ENCODE peak calls at places on chromosomes 7 and 10, in eight cellular contexts. W, I, X, G, P, H, S and Y are unnamed samples.

GRCh38 chr7:132141109-132141508 is 435.2 kb downstream of the PLXNA4 start:
- DNase-seq in S (peak), X (no peak), I (no peak), W (no peak), G (no peak), P (no peak), H (no peak), Y (no peak)

GRCh38 chr10:128022216-128023196 is 103.7 kb downstream of the MKI67 start:
- DNase-seq in P (no peak), H (no peak), S (no peak), I (no peak), W (no peak), X (peak), G (no peak), Y (no peak)

GRCh38 chr7:47266131-47266706 is 315.7 kb downstream of the TNS3 start:
- DNase-seq in X (peak), G (peak), S (peak), H (peak), P (peak), W (peak), I (peak), Y (no peak)

GRCh38 chr7:43112088-43112940 is at the start of gene HECW1:
- DNase-seq in X (no peak), P (no peak), G (no peak), H (peak), I (no peak), S (no peak), W (no peak), Y (no peak)

GRCh38 chr7:13990984-13991790 is 1.7 kb upstream of the ETV1 start:
- DNase-seq in S (peak), G (peak), X (peak), W (peak), H (peak), I (peak), P (peak), Y (peak)

GRCh38 chr10:24396396-24396795 is 187.5 kb downstream of the KIAA1217 start:
- DNase-seq in X (no peak), H (no peak), P (no peak), G (no peak), W (no peak), S (no peak), I (no peak), Y (no peak)

GRCh38 chr10:100186253-100186780 is 488 bp upstream of the ERLIN1 start:
- DNase-seq in I (peak), W (no peak), X (peak), S (peak), H (no peak), G (peak), P (no peak), Y (no peak)

GRCh38 chr7:137572071-137572784 is 228.7 kb upstream of the PTN start:
- DNase-seq in X (no peak), S (no peak), P (no peak), H (no peak), W (no peak), G (no peak), I (no peak), Y (no peak)

DNA sequence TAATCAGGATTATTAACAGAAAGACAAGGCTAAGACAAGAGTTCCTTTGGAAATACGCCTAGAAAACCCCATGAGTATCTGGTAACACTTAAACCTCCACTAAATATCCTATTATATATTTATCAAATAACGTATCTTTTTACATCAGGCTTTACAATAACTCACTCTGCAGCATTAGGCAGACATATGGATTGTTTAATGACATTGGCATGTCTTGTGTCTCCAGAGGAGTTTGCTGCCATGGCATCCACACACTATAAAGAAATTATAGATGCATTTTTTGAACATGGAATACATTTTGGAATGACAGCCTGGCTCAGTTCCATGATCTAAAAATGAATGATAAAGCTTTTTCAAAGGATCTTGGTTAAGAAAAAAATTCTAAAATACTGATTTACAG is 98.6 kb downstream of the TMEM26 start:
- DNase-seq in G (no peak), I (no peak), P (no peak), W (no peak), S (no peak), X (no peak), H (no peak), Y (no peak)
- H3K4me3 ChIP-seq in G (no peak), I (no peak), P (no peak), W (no peak), S (no peak), X (no peak), H (no peak), Y (no peak)

GRCh38 chr7:122362473-122362872 is 57.9 kb upstream of the FEZF1 start:
- DNase-seq in W (no peak), I (no peak), P (no peak), H (no peak), G (no peak), S (no peak), X (no peak), Y (no peak)

GRCh38 chr7:122369756-122370155 is 65.2 kb upstream of the FEZF1 start:
- DNase-seq in X (no peak), W (no peak), I (no peak), P (no peak), S (no peak), H (peak), G (no peak), Y (no peak)

DNA sequence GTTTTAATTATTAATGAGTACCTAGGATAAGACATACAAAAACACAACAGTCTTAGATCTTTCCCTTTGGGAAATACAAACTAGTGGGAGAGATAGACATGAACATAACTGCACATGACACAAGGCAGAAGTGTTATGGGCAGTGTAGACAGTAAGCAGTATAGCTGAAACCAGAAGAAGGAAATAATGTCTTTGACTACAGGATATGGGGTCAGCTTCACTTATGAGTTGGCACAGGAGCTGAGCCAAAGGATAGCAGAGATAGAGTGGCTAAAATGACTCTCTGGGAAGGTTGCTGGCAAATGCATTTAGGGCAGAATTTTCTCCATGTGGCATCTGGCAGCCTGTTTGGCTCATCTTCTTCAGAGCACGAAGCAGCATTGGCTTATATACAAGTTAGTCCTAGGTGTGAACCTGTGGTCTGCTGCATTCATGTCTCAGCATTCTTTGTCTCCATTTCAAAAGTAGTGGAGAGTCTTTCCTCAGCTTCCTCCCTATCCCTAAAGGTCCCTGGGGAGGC is 60.3 kb upstream of the FEZF1 start:
- DNase-seq in G (no peak), S (no peak), H (no peak), I (no peak), X (no peak), W (no peak), P (no peak), Y (no peak)
- TF ChIP-seq CTCF in G (no peak), S (no peak), H (no peak), I (no peak), X (no peak), W (no peak), P (no peak), Y (no peak)

GRCh38 chr10:101224060-101224909 is 5.0 kb downstream of the LBX1 start:
- DNase-seq in X (no peak), I (no peak), G (no peak), W (no peak), P (no peak), S (no peak), H (peak), Y (no peak)
- H3K4me3 ChIP-seq in X (no peak), I (no peak), G (peak), W (no peak), P (no peak), S (no peak), H (peak), Y (no peak)

GRCh38 chr10:1297566-1298301 is 241.5 kb downstream of the WDR37 start:
- DNase-seq in S (no peak), H (peak), W (no peak), P (no peak), X (no peak), I (no peak), G (peak), Y (no peak)
- TF ChIP-seq CTCF in S (no peak), H (peak), W (no peak), P (no peak), X (no peak), I (no peak), G (no peak), Y (no peak)

GRCh38 chr10:68469838-68470237 is 1.9 kb downstream of the DNA2 start:
- DNase-seq in X (no peak), S (no peak), P (no peak), W (no peak), G (no peak), I (peak), H (no peak), Y (no peak)
- H3K4me3 ChIP-seq in X (no peak), S (no peak), P (no peak), W (no peak), G (no peak), I (peak), H (peak), Y (no peak)

DNA sequence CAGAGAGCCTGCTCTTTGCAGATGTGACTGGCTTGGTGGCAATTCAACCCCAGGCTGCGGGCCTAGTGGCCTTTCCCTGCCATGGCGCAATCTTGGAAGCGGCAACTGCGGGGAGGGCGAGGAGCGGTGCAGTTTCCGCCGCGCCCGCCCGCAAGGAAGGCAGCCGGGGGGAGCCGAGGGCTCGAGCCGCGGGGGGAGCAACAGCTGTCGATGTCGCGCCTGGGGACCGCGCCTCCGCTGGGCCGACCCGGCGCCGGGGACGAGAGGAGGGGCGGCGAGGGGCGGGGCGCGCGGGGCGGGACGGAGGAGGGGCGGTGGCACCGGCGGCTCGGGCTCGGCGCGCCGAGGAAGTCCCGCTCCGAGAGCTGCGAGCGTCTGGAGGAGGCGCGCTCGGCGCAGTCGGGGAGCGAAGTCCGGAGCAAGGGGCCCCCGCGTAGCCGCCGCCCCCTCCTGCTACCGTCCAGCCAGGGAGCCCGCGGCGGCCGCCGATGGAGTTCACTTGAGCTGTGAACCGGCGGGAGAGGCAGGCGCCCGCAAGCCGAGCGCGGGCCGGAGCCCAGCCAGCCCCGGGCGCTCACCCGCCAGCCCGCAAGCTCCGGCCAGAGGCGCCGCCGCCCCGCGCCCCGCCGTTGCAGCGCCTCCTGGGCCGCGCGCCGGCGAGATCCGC is 438.1 kb upstream of the GALNT17 start:
- DNase-seq in I (no peak), G (peak), P (no peak), S (peak), W (no peak), H (peak), X (peak), Y (no peak)
- TF ChIP-seq CTCF in I (no peak), G (no peak), P (peak), S (no peak), W (no peak), H (peak), X (no peak), Y (no peak)

DNA sequence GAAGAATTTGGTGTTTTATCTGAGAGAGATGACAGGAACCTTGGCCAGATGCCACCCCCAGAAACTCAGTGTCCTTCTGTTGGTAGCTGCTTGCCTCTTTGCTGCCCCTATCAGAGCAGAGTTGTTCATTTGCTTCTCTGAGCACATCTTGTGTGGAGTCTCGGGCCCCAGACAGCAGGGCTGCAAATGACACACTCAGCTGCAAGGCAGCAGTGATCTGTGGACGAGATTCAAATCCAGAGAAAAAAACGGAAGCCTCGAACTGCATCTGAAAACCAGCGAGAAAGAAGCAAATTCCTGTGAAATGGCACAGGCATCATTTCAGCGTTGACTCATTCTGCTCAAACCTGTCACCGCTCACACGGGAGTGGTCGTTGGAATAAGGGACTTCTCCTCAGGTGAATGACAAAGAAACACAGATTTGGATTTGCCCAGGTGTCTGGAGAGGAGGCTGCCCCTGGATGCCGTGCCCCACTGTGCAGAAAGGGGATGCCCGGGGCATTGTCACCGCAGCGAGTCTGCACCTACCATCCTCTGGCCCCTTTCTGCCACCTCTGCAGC is 144.7 kb downstream of the PFKFB3 start:
- DNase-seq in P (no peak), I (no peak), G (no peak), W (no peak), X (no peak), H (no peak), S (peak), Y (no peak)
- H3K4me3 ChIP-seq in P (no peak), I (no peak), G (no peak), W (no peak), X (no peak), H (no peak), S (no peak), Y (no peak)

GRCh38 chr10:110708776-110709443 is 64.8 kb downstream of the RBM20 start:
- DNase-seq in X (no peak), W (no peak), S (no peak), I (no peak), G (no peak), H (peak), P (no peak), Y (no peak)
- TF ChIP-seq CTCF in X (no peak), W (no peak), S (no peak), I (no peak), G (no peak), H (no peak), P (no peak), Y (no peak)

DNA sequence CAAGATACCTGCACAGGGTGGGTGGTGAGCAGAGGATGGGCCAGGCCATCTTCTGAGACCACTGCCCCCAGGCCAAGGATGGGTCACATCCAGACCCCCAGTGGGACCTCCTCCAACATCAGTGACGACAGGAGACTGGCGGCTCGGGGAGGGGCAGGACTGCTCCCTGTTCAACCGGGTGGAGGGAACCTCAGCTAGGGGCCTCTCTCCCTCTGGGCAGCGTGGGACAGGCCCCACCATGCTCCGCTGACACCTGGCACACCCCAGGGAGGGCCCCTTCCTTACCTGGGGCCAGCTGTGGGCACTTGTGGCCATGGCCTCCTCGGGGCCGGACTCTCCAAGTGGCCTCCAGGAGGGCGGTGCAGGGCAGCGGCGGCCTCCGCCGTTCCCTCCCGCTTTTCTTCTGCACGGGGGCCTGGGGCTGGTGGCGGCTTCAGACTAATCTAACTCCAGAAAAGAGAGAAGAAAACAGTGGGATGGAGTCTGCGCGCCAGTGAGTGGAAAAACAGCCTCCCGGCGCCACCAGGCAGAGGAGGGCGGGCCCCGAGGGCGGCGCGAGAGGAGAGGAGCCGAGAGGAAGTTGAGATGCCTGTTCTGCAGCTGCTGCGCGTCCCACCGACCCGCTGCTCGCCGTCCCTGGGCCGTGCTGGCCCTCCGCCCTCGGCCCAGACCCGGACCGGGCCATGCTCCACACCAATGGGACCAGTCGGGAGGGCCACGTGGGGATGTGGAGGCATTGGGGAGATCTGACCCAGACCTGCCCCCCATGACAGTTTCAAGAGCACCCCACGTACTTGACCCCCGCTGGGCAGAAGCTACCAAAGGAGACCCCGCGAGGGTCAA is at the start of gene CALHM2:
- DNase-seq in H (peak), P (no peak), I (no peak), G (peak), W (no peak), X (peak), S (peak), Y (no peak)
- H3K4me3 ChIP-seq in H (peak), P (peak), I (no peak), G (peak), W (peak), X (peak), S (peak), Y (peak)

GRCh38 chr10:116079355-116079754 is 193.7 kb downstream of the GFRA1 start:
- DNase-seq in S (no peak), X (no peak), P (no peak), W (no peak), H (no peak), G (no peak), I (no peak), Y (no peak)
- TF ChIP-seq CTCF in S (no peak), X (no peak), P (no peak), W (no peak), H (peak), G (no peak), I (no peak), Y (no peak)